ENCODE peak calls at places on chromosome 22, in eight cellular contexts. One of them, this sample, is unnamed.

GRCh38 chr22:47282851-47283250 is 520.4 kb downstream of the TBC1D22A start:
- DNase-seq in Caco-2: no peak
- DNase-seq in Peyer's patch: no peak
- DNase-seq in T-helper 1 cell: no peak
- DNase-seq in Calu3: no peak
- DNase-seq in HEK293T: no peak
- DNase-seq in nucleus accumbens: no peak
- DNase-seq in GF-D8: no peak
- DNase-seq in this sample: no peak

GRCh38 chr22:36252754-36253522 is at the start of gene APOL1:
- DNase-seq in Caco-2: no peak
- DNase-seq in Peyer's patch: peak; percentile 64
- DNase-seq in T-helper 1 cell: peak; percentile 27
- DNase-seq in Calu3: peak; percentile 74
- DNase-seq in HEK293T: no peak
- DNase-seq in nucleus accumbens: no peak
- DNase-seq in GF-D8: no peak
- DNase-seq in this sample: peak; percentile 16

GRCh38 chr22:19753090-19753842 is 7.3 kb upstream of the TBX1 start:
- DNase-seq in Caco-2: no peak
- DNase-seq in Peyer's patch: no peak
- DNase-seq in T-helper 1 cell: no peak
- DNase-seq in Calu3: no peak
- DNase-seq in HEK293T: no peak
- DNase-seq in nucleus accumbens: no peak
- DNase-seq in GF-D8: no peak
- DNase-seq in this sample: no peak

GRCh38 chr22:23075525-23076216 is 5.4 kb downstream of the GNAZ start:
- DNase-seq in Caco-2: no peak
- DNase-seq in Peyer's patch: no peak
- DNase-seq in T-helper 1 cell: no peak
- DNase-seq in Calu3: peak; percentile 58
- DNase-seq in HEK293T: no peak
- DNase-seq in nucleus accumbens: no peak
- DNase-seq in GF-D8: no peak
- DNase-seq in this sample: no peak

GRCh38 chr22:43826142-43827093 is 14.3 kb upstream of the EFCAB6 start:
- DNase-seq in Caco-2: no peak
- DNase-seq in Peyer's patch: no peak
- DNase-seq in T-helper 1 cell: no peak
- DNase-seq in Calu3: no peak
- DNase-seq in HEK293T: no peak
- DNase-seq in nucleus accumbens: no peak
- DNase-seq in GF-D8: no peak
- DNase-seq in this sample: no peak

GRCh38 chr22:42856179-42856864 is 751 bp downstream of the ARFGAP3 start:
- DNase-seq in Caco-2: peak; percentile 48
- DNase-seq in Peyer's patch: peak; percentile 37
- DNase-seq in T-helper 1 cell: peak; percentile 52
- DNase-seq in Calu3: peak; percentile 26
- DNase-seq in HEK293T: no peak
- DNase-seq in nucleus accumbens: no peak
- DNase-seq in GF-D8: no peak
- DNase-seq in this sample: peak; percentile 22

GRCh38 chr22:43625242-43625641 is 186.9 kb downstream of the EFCAB6 start:
- DNase-seq in Caco-2: no peak
- DNase-seq in Peyer's patch: no peak
- DNase-seq in T-helper 1 cell: no peak
- DNase-seq in Calu3: no peak
- DNase-seq in HEK293T: no peak
- DNase-seq in nucleus accumbens: no peak
- DNase-seq in GF-D8: no peak
- DNase-seq in this sample: no peak

GRCh38 chr22:36419177-36419911 is 31.6 kb upstream of the MYH9 start:
- DNase-seq in Caco-2: peak; percentile 91
- DNase-seq in Peyer's patch: peak; percentile 23
- DNase-seq in T-helper 1 cell: no peak
- DNase-seq in Calu3: no peak
- DNase-seq in HEK293T: no peak
- DNase-seq in nucleus accumbens: no peak
- DNase-seq in GF-D8: no peak
- DNase-seq in this sample: no peak